ENCODE peak calls at places on chromosomes 3 and 15, in seven cellular contexts. F, N, X, M, W, Q and Y are unnamed samples.

GRCh38 chr3:144107923-144108322 is 136.3 kb downstream of the DIPK2A start:
- DNase-seq in F (no peak), N (no peak), X (no peak), M (no peak), W (no peak), Q (peak), Y (no peak)

GRCh38 chr15:52094811-52095584 is 17.6 kb downstream of the BCL2L10 start:
- DNase-seq in F (no peak), N (no peak), X (no peak), M (no peak), W (no peak), Q (no peak), Y (no peak)

GRCh38 chr3:170714562-170715535 is 129.0 kb upstream of the SLC7A14 start:
- DNase-seq in F (no peak), N (no peak), X (no peak), M (no peak), W (no peak), Q (no peak), Y (no peak)

GRCh38 chr15:99414755-99415731 is 150.7 kb upstream of the MEF2A start:
- DNase-seq in F (no peak), N (no peak), X (no peak), M (no peak), W (no peak), Q (no peak), Y (no peak)

GRCh38 chr3:98453827-98454226 is 9.2 kb upstream of the OR5K1 start:
- DNase-seq in F (no peak), N (no peak), X (no peak), M (no peak), W (no peak), Q (no peak), Y (no peak)

GRCh38 chr3:47443611-47443995 is 32.1 kb downstream of the SCAP start:
- DNase-seq in F (no peak), N (no peak), X (no peak), M (no peak), W (no peak), Q (no peak), Y (no peak)

GRCh38 chr15:51828621-51829359 is 663 bp upstream of the TMOD3 start:
- DNase-seq in F (no peak), N (no peak), X (no peak), M (no peak), W (peak), Q (no peak), Y (no peak)

GRCh38 chr15:43777293-43777819 is 590 bp upstream of the ELL3 start:
- DNase-seq in F (peak), N (peak), X (peak), M (no peak), W (peak), Q (no peak), Y (peak)

GRCh38 chr3:114332342-114333179 is 38.7 kb downstream of the TIGIT start:
- DNase-seq in F (no peak), N (no peak), X (peak), M (no peak), W (no peak), Q (no peak), Y (no peak)

GRCh38 chr3:46416134-46417119 is 9.4 kb downstream of the CCRL2 start:
- DNase-seq in F (no peak), N (no peak), X (peak), M (no peak), W (no peak), Q (no peak), Y (no peak)